ENCODE peak calls at places on chromosome 12, in five cellular contexts. P, C, N, K and D are unnamed samples.

GRCh38 chr12:108720757-108721514 is 10.4 kb downstream of the CORO1C start:
- DNase-seq in N (peak; percentile 58), K (no peak), P (no peak), C (peak; percentile 63), D (no peak)

GRCh38 chr12:104457746-104458644 is 1.2 kb downstream of the CHST11 start:
- DNase-seq in K (peak; percentile 44), C (no peak), P (peak; percentile 73), N (peak; percentile 14), D (peak; percentile 43)

GRCh38 chr12:30822385-30823139 is 67.8 kb upstream of the CAPRIN2 start:
- DNase-seq in N (peak; percentile 45), K (peak; percentile 78), C (peak; percentile 46), P (no peak), D (peak; percentile 66)

GRCh38 chr12:118125743-118126118 is 10.2 kb upstream of the PEBP1 start:
- DNase-seq in C (no peak), N (no peak), K (no peak), P (no peak), D (no peak)

GRCh38 chr12:88562846-88563582 is 17.3 kb downstream of the KITLG start:
- DNase-seq in C (peak; percentile 54), P (no peak), N (peak; percentile 84), K (no peak), D (no peak)

GRCh38 chr12:22100952-22101748 is 55.1 kb downstream of the CMAS start:
- DNase-seq in N (peak; percentile 86), C (peak; percentile 47), K (peak; percentile 32), P (peak; percentile 30), D (peak; percentile 33)

GRCh38 chr12:41795910-41796309 is 348.8 kb downstream of the GXYLT1 start:
- DNase-seq in P (no peak), N (no peak), C (no peak), K (peak; percentile 17), D (peak; percentile 51)

GRCh38 chr12:118603610-118604361 is 227.4 kb downstream of the SUDS3 start:
- DNase-seq in C (no peak), P (no peak), K (no peak), N (no peak), D (no peak)

GRCh38 chr12:124852911-124853441 is 10.7 kb downstream of the SCARB1 start:
- DNase-seq in K (no peak), P (no peak), C (no peak), N (no peak), D (no peak)

GRCh38 chr12:49355913-49356312 is 9.2 kb downstream of the DNAJC22 start:
- DNase-seq in C (no peak), P (no peak), K (no peak), N (no peak), D (no peak)

GRCh38 chr12:96719671-96720362 is 187.2 kb upstream of the NEDD1 start:
- DNase-seq in K (no peak), P (peak; percentile 49), C (peak; percentile 17), N (peak; percentile 25), D (no peak)

GRCh38 chr12:1054103-1054838 is 63.2 kb downstream of the ERC1 start:
- DNase-seq in N (no peak), K (no peak), C (no peak), P (no peak), D (no peak)

GRCh38 chr12:57738661-57739237 is at the start of gene AGAP2:
- DNase-seq in N (no peak), K (peak; percentile 51), C (peak; percentile 12), P (no peak), D (peak; percentile 75)

GRCh38 chr12:57005980-57006808 is at the start of gene ZBTB39:
- DNase-seq in K (peak; percentile 77), N (peak; percentile 24), P (peak; percentile 84), C (peak; percentile 13), D (peak; percentile 82)

GRCh38 chr12:57724003-57724935 is 14.3 kb downstream of the AGAP2 start:
- DNase-seq in K (no peak), P (no peak), N (no peak), C (no peak), D (no peak)

GRCh38 chr12:21502872-21503271 is 1.3 kb downstream of the GOLT1B start:
- DNase-seq in C (no peak), K (no peak), N (no peak), P (no peak), D (no peak)

GRCh38 chr12:54684636-54685630 is 36.8 kb upstream of the DCD start:
- DNase-seq in N (no peak), P (no peak), C (no peak), K (no peak), D (no peak)

GRCh38 chr12:9256758-9257405 is 48.7 kb upstream of the PZP start:
- DNase-seq in N (no peak), C (no peak), P (no peak), K (no peak), D (no peak)

GRCh38 chr12:74483057-74483456 is 54.6 kb upstream of the ATXN7L3B start:
- DNase-seq in C (no peak), K (no peak), P (no peak), N (no peak), D (no peak)

GRCh38 chr12:120774169-120774916 is 48.7 kb downstream of the ACADS start:
- DNase-seq in N (no peak), C (no peak), P (no peak), K (no peak), D (no peak)

GRCh38 chr12:30928356-30929264 is 2.1 kb downstream of the TSPAN11 start:
- DNase-seq in K (no peak), C (no peak), P (no peak), N (no peak), D (no peak)

GRCh38 chr12:96986883-96987523 is 79.9 kb downstream of the NEDD1 start:
- DNase-seq in C (no peak), K (peak; percentile 33), N (peak; percentile 52), P (peak; percentile 56), D (no peak)

GRCh38 chr12:56020437-56021189 is at the start of gene IKZF4:
- DNase-seq in C (no peak), P (no peak), N (peak; percentile 51), K (peak; percentile 84), D (peak; percentile 88)

GRCh38 chr12:104011265-104011664 is 38.7 kb downstream of the GLT8D2 start:
- DNase-seq in K (no peak), C (peak; percentile 92), P (no peak), N (peak; percentile 89), D (no peak)

GRCh38 chr12:22312336-22312735 is 22.2 kb downstream of the ST8SIA1 start:
- DNase-seq in N (peak; percentile 45), K (no peak), C (peak; percentile 92), P (no peak), D (no peak)

GRCh38 chr12:78931466-78931990 is 67.0 kb downstream of the SYT1 start:
- DNase-seq in C (no peak), P (no peak), K (no peak), N (no peak), D (no peak)

GRCh38 chr12:127241056-127241830 is 1025.7 kb upstream of the TMEM132C start:
- DNase-seq in C (peak; percentile 87), K (no peak), N (peak; percentile 46), P (no peak), D (no peak)
- TF ChIP-seq CTCF in C (no peak), K (no peak), N (no peak), P (no peak), D (no peak)

DNA sequence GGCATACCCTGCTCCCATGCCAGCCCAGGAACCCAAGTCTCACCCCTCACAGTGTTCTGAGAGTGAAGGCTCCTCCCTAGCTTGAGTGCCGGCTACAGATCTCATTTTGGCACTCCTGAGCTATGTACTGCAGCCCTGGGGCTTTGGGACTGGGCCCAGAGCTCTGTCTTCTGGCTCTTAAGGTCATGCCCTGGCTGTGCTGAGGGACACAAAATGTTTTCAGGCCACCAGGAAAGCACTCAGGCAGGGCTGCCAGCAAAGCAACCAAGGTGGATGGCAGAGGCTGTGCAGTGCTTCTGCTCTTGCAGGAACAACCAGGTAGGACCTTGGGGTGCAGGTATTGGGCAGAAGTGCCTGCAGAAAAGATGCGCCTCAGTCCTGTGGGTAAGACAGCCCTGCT is 564.0 kb downstream of the SLC6A15 start:
- DNase-seq in N (no peak), K (no peak), C (no peak), P (no peak), D (no peak)
- TF ChIP-seq CTCF in N (no peak), K (no peak), C (no peak), P (no peak), D (no peak)

GRCh38 chr12:94491489-94491888 is 31.8 kb upstream of the CEP83 start:
- DNase-seq in K (no peak), P (no peak), N (no peak), C (no peak), D (no peak)
- TF ChIP-seq CTCF in K (no peak), P (no peak), N (no peak), C (no peak), D (no peak)

GRCh38 chr12:63846249-63846967 is 1.9 kb downstream of the SRGAP1 start:
- DNase-seq in K (no peak), P (no peak), N (no peak), C (no peak), D (no peak)
- TF ChIP-seq CTCF in K (no peak), P (no peak), N (peak; percentile 5), C (no peak), D (no peak)

DNA sequence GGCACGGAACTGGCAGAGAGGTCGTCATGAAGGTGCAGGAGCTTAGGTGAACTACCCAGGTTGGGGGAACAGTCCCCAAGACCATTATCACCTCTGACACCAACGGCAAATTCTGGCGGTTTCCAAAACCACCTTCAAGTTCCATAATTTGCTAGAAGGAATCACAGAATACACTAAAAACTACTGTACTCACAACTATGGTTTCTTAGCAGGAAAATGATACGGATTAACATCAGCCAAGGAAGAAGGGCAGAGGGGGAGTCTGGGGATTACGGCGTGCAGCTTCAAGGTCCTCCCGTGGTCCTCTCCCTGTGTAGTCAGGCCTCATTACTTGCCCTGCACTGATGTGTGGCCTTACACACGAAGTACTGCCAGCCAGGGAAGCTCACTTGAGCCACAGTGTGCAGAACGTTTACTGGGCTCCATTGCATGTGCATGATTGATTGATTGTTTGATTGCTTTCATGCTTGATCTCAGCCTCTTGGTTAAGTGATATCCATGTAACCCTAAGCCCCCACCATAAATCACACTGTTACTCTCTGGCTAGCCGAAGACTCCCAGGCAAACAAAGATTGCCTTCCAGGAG is 813 bp upstream of the STX2 start:
- DNase-seq in N (no peak), C (no peak), K (peak; percentile 45), P (no peak), D (no peak)
- TF ChIP-seq CTCF in N (no peak), C (no peak), K (no peak), P (peak; percentile 11), D (no peak)

DNA sequence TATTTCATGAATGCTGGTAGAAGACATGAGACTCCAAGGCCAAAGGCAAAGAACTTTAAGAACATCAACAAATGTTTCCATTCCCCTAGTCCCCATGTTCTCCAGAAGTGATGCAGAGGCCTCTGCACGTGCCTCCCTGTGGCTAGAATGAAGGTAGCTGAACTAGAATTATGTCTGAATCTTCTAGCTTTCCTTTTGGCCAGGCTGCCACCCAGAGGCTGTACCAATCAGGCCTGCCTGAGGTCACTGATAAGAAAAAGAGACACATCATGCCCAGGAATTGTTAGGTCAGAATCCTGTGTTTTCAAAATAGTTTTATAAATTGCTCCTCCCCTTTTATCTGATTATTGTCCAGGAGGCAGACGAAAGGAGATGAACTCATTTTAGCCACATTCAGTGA is 188.0 kb upstream of the SLC16A7 start:
- DNase-seq in P (no peak), K (no peak), N (no peak), C (no peak), D (no peak)
- TF ChIP-seq CTCF in P (no peak), K (no peak), N (no peak), C (no peak), D (no peak)

DNA sequence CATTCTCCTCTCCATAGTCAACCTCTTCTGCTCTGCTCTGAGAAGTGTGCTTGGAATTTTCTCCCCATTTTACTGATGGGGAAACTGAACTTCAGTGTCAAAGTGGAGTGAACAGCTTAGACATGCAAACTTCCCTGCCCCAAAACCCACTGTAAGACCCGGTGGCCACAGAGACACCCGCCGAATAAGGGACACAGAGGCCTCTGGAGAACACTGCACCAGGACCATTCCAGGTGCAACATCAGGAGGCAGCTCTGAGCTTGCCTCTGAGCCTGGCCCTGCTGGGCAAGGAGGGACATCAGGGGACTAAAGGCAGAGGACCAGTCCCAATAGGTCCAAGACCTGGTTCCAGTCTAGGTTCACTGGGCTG is 1.7 kb downstream of the HDAC7 start:
- DNase-seq in P (no peak), K (no peak), N (no peak), C (no peak), D (no peak)
- TF ChIP-seq CTCF in P (no peak), K (no peak), N (no peak), C (no peak), D (no peak)